ENCODE peak calls at places on chromosomes 6 and 20, in four cellular contexts. O is HS-5, Q is H7, U is bronchial epithelial cell. F is an unnamed sample.

GRCh38 chr6:155188707-155189496 is 74.9 kb upstream of the CLDN20 start:
- DNase-seq in O (peak; percentile 86), Q (no peak), U (peak; percentile 83), F (peak; percentile 91)

GRCh38 chr20:829531-829930 is 4.0 kb upstream of the FAM110A start:
- DNase-seq in O (no peak), Q (no peak), U (no peak), F (no peak)

GRCh38 chr6:3176562-3177355 is 19.4 kb upstream of the TUBB2A start:
- DNase-seq in O (peak; percentile 74), Q (no peak), U (peak; percentile 90), F (peak; percentile 77)

GRCh38 chr20:6265204-6265904 is 142.5 kb upstream of the FERMT1 start:
- DNase-seq in O (peak; percentile 34), Q (peak; percentile 35), U (peak; percentile 77), F (peak; percentile 57)

GRCh38 chr20:23637282-23638221 is at the start of gene CST3:
- DNase-seq in O (peak; percentile 44), Q (peak; percentile 93), U (peak; percentile 58), F (peak; percentile 72)

GRCh38 chr20:57960803-57961575 is 251.2 kb upstream of the PMEPA1 start:
- DNase-seq in O (no peak), Q (no peak), U (no peak), F (no peak)

GRCh38 chr6:17505062-17505476 is 95.0 kb upstream of the FAM8A1 start:
- DNase-seq in O (no peak), Q (peak; percentile 38), U (peak; percentile 37), F (no peak)

GRCh38 chr6:100311707-100312266 is 152.9 kb downstream of the SIM1 start:
- DNase-seq in O (no peak), Q (no peak), U (peak; percentile 75), F (no peak)

GRCh38 chr20:20454367-20454766 is 86.5 kb downstream of the INSM1 start:
- DNase-seq in O (no peak), Q (no peak), U (no peak), F (no peak)

GRCh38 chr20:53468583-53468982 is 125.1 kb downstream of the ZNF217 start:
- DNase-seq in O (no peak), Q (no peak), U (no peak), F (no peak)

GRCh38 chr6:113564401-113565161 is 292.6 kb upstream of the MARCKS start:
- DNase-seq in O (no peak), Q (peak; percentile 72), U (peak; percentile 26), F (peak; percentile 9)

GRCh38 chr6:138428943-138429616 is 25.1 kb downstream of the HEBP2 start:
- DNase-seq in O (no peak), Q (peak; percentile 64), U (peak; percentile 56), F (no peak)

GRCh38 chr6:107683183-107683582 is 140.9 kb downstream of the SCML4 start:
- DNase-seq in O (no peak), Q (no peak), U (no peak), F (no peak)

GRCh38 chr6:135182120-135182992 is 1.2 kb downstream of the MYB start:
- DNase-seq in O (no peak), Q (peak; percentile 64), U (no peak), F (no peak)

GRCh38 chr6:116511424-116512131 is at the start of gene CALHM5:
- DNase-seq in O (peak; percentile 86), Q (peak; percentile 24), U (peak; percentile 87), F (peak; percentile 86)

GRCh38 chr6:85389180-85389797 is 60.6 kb upstream of the NT5E start:
- DNase-seq in O (no peak), Q (no peak), U (no peak), F (no peak)

GRCh38 chr6:90417385-90417784 is 120.7 kb upstream of the BACH2 start:
- DNase-seq in O (no peak), Q (no peak), U (no peak), F (no peak)

GRCh38 chr6:168709034-168709433 is 268.1 kb downstream of the SMOC2 start:
- DNase-seq in O (no peak), Q (no peak), U (no peak), F (no peak)

GRCh38 chr20:51715028-51715872 is 52.9 kb downstream of the ATP9A start:
- DNase-seq in O (no peak), Q (no peak), U (no peak), F (no peak)

GRCh38 chr20:32742322-32743236 is 688 bp downstream of the COMMD7 start:
- DNase-seq in O (no peak), Q (peak; percentile 47), U (no peak), F (no peak)

GRCh38 chr6:90619221-90619620 is 32.3 kb upstream of the MAP3K7 start:
- DNase-seq in O (no peak), Q (no peak), U (no peak), F (no peak)

GRCh38 chr6:158413028-158413427 is 100.8 kb downstream of the TULP4 start:
- DNase-seq in O (no peak), Q (no peak), U (no peak), F (no peak)

GRCh38 chr20:62786100-62786499 is 10.2 kb upstream of the MRGBP start:
- DNase-seq in O (no peak), Q (no peak), U (no peak), F (no peak)

GRCh38 chr6:3159805-3160781 is 2.7 kb upstream of the TUBB2A start:
- DNase-seq in O (no peak), Q (peak; percentile 47), U (peak; percentile 70), F (peak; percentile 58)

GRCh38 chr20:25278636-25279361 is 30.9 kb downstream of the PYGB start:
- DNase-seq in O (no peak), Q (peak; percentile 40), U (no peak), F (no peak)

F was measured in H4.